ENCODE peak calls at places on chromosomes 1 and 21, in eight cellular contexts. J, C, I, W, N, Z, E and U are unnamed samples.

GRCh38 chr1:91924146-91924545 is 25.1 kb upstream of the BRDT start:
- DNase-seq in J (no peak), C (peak), I (peak), W (no peak), N (no peak), Z (no peak), E (no peak), U (no peak)

GRCh38 chr1:187261637-187262036 is 432.9 kb downstream of the PLA2G4A start:
- DNase-seq in J (no peak), C (no peak), I (no peak), W (no peak), N (no peak), Z (no peak), E (no peak), U (no peak)

GRCh38 chr1:17527036-17527914 is 12.2 kb upstream of the ARHGEF10L start:
- DNase-seq in J (no peak), C (no peak), I (peak), W (no peak), N (no peak), Z (no peak), E (no peak), U (no peak)

GRCh38 chr1:102434421-102434820 is 437.7 kb upstream of the OLFM3 start:
- DNase-seq in J (no peak), C (no peak), I (peak), W (peak), N (no peak), Z (peak), E (no peak), U (no peak)

GRCh38 chr1:80059940-80060339 is 1053.4 kb upstream of the ADGRL4 start:
- DNase-seq in J (no peak), C (no peak), I (peak), W (no peak), N (no peak), Z (no peak), E (no peak), U (no peak)

GRCh38 chr1:27382950-27383627 is at the start of gene CD164L2:
- DNase-seq in J (peak), C (no peak), I (no peak), W (peak), N (no peak), Z (peak), E (no peak), U (no peak)

GRCh38 chr1:112505400-112505785 is 3.4 kb upstream of the WNT2B start:
- DNase-seq in J (no peak), C (no peak), I (no peak), W (no peak), N (no peak), Z (no peak), E (no peak), U (no peak)

GRCh38 chr21:43911015-43911934 is 46.3 kb downstream of the AGPAT3 start:
- DNase-seq in J (no peak), C (no peak), I (peak), W (no peak), N (no peak), Z (no peak), E (no peak), U (no peak)

GRCh38 chr21:38965241-38965640 is 159.5 kb downstream of the ETS2 start:
- DNase-seq in J (no peak), C (no peak), I (no peak), W (no peak), N (no peak), Z (no peak), E (no peak), U (no peak)

GRCh38 chr1:240399381-240399780 is 212.6 kb downstream of the GREM2 start:
- DNase-seq in J (no peak), C (no peak), I (peak), W (no peak), N (no peak), Z (no peak), E (no peak), U (no peak)

GRCh38 chr1:230456478-230456877 is 30.3 kb upstream of the PGBD5 start:
- DNase-seq in J (no peak), C (no peak), I (no peak), W (no peak), N (no peak), Z (no peak), E (no peak), U (no peak)

GRCh38 chr1:204623894-204624361 is 61.6 kb downstream of the LRRN2 start:
- DNase-seq in J (peak), C (no peak), I (no peak), W (peak), N (no peak), Z (peak), E (no peak), U (no peak)

GRCh38 chr1:110136911-110137310 is 13.4 kb upstream of the SLC6A17 start:
- DNase-seq in J (peak), C (no peak), I (no peak), W (peak), N (peak), Z (peak), E (no peak), U (no peak)

GRCh38 chr1:31846484-31846883 is 30.7 kb upstream of the SPOCD1 start:
- DNase-seq in J (no peak), C (no peak), I (no peak), W (no peak), N (no peak), Z (no peak), E (no peak), U (no peak)

GRCh38 chr1:94538243-94538827 is 3.2 kb downstream of the F3 start:
- DNase-seq in J (no peak), C (no peak), I (no peak), W (peak), N (no peak), Z (no peak), E (no peak), U (no peak)
- TF ChIP-seq CTCF in J (no peak), C (no peak), I (peak), W (no peak), N (peak), Z (no peak), E (no peak), U (no peak)

DNA sequence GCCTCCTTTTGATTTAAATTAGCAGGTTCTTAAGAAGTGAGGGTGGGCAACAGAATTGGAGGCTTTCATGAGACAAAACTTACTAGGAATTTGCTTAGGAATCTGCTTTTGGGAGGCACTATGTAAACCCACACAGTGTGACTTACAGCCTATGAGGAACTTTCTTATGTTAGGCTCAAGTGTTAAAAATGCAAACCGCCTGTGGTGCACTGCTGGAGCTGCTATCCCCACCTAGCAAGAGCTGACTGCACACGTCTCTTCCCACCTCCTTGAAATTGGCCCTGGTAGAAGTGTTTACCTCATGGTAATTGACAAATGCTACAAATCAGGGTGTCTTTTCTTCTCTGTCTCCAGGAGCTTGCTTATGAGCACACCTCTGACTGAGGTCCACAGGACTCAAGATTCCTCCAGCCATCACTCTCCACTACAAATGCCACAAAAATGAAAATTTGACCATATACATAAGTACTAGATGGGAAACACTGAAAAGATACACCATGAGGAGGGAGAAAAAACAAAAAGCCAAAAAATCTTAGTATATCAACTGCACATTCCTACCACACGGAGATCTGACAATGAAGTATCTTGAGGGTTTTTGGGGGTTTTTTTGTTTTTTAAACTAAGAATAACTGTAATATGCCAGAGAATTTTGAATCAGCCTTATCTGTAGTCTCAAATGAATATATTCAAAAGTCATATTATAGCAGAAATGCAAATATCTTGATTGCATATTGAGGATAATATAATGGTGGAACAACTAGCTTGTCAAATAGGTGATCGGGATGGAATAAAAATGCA is 18.2 kb upstream of the NPL start:
- DNase-seq in J (no peak), C (no peak), I (no peak), W (no peak), N (no peak), Z (no peak), E (no peak), U (no peak)
- TF ChIP-seq CTCF in J (no peak), C (no peak), I (peak), W (no peak), N (peak), Z (no peak), E (no peak), U (peak)

GRCh38 chr1:74083128-74083527 is 114.8 kb downstream of the LRRIQ3 start:
- DNase-seq in J (no peak), C (no peak), I (no peak), W (no peak), N (no peak), Z (no peak), E (no peak), U (no peak)
- TF ChIP-seq CTCF in J (no peak), C (no peak), I (no peak), W (no peak), N (no peak), Z (no peak), E (no peak), U (no peak)

GRCh38 chr1:51926171-51926812 is 47.8 kb upstream of the NRDC start:
- DNase-seq in J (no peak), C (no peak), I (peak), W (no peak), N (no peak), Z (no peak), E (no peak), U (no peak)
- TF ChIP-seq CTCF in J (no peak), C (no peak), I (peak), W (no peak), N (no peak), Z (no peak), E (no peak), U (peak)

GRCh38 chr1:2919826-2920225 is 101.4 kb upstream of the ACTRT2 start:
- DNase-seq in J (no peak), C (no peak), I (no peak), W (no peak), N (no peak), Z (no peak), E (no peak), U (no peak)

GRCh38 chr1:2920421-2921015 is 100.7 kb upstream of the ACTRT2 start:
- DNase-seq in J (no peak), C (no peak), I (no peak), W (no peak), N (no peak), Z (no peak), E (no peak), U (no peak)

GRCh38 chr1:2923351-2923750 is 97.9 kb upstream of the ACTRT2 start:
- DNase-seq in J (no peak), C (no peak), I (no peak), W (no peak), N (no peak), Z (no peak), E (no peak), U (no peak)

GRCh38 chr1:2925291-2925690 is 96.0 kb upstream of the ACTRT2 start:
- DNase-seq in J (no peak), C (no peak), I (no peak), W (no peak), N (no peak), Z (no peak), E (no peak), U (no peak)

GRCh38 chr1:2921970-2922686 is 99.1 kb upstream of the ACTRT2 start:
- DNase-seq in J (peak), C (no peak), I (no peak), W (no peak), N (no peak), Z (no peak), E (no peak), U (no peak)
- TF ChIP-seq CTCF in J (peak), C (no peak), I (peak), W (peak), N (peak), Z (peak), E (no peak), U (peak)

DNA sequence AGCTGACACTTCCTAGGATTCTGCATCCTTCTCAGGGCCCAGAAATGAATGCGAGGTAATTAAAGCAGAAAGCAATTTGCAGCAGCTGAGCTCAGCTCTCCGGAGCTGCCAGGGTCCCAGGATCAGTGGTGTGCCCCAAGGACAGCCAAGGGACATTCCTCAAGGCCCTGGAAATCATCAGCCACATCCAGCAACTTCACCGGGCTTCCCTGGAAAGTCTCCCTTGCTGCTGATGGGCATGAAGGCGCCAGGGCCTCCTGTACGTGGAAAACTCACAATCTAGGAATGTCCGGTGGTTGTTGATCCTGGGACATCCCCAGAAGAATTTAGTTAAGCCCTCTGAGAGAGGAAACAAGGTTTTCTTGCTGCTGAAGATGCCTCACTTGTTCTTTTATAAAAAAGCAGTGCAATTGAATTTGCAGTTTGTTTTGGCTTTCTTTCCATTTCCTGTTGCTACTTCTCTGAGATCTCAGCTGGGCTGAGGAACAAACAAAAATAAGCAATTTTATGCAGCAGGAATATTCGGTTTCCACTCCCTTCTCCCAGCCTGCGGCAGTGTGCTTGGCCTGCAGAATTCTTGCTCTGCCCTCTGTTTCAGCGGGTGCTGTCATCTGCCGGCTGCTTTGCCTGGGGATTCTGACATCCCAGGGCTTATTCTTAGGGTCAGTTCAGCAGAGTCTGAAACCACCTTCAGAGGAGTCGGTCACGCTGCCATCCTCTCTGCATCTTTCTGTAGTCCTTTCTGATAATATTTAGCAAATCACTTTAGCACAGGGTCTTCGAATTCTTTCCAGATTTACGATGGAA is 85.9 kb downstream of the TCP10L start:
- DNase-seq in J (no peak), C (peak), I (peak), W (no peak), N (no peak), Z (no peak), E (no peak), U (no peak)
- TF ChIP-seq CTCF in J (no peak), C (no peak), I (peak), W (no peak), N (no peak), Z (no peak), E (no peak), U (no peak)